ENCODE peak calls at places on chromosomes 5 and 9, in seven cellular contexts. P, K, Q, L, X, U and Y are unnamed samples.

GRCh38 chr5:178215263-178216002 is 11.1 kb downstream of the HNRNPAB start:
- ATAC-seq in P (peak), K (no peak), Q (no peak), L (no peak), X (no peak), U (no peak), Y (no peak)

GRCh38 chr9:92486371-92486770 is 4.1 kb upstream of the ASPN start:
- ATAC-seq in P (no peak), K (no peak), Q (no peak), L (no peak), X (peak), U (no peak), Y (no peak)

GRCh38 chr5:102911973-102912372 is 156.9 kb downstream of the PAM start:
- ATAC-seq in P (no peak), K (peak), Q (no peak), L (no peak), X (no peak), U (no peak), Y (no peak)

GRCh38 chr5:168770036-168770498 is 190.9 kb upstream of the PANK3 start:
- ATAC-seq in P (no peak), K (no peak), Q (no peak), L (no peak), X (no peak), U (no peak), Y (no peak)

GRCh38 chr5:170293273-170293672 is 4.3 kb downstream of the LCP2 start:
- ATAC-seq in P (peak), K (no peak), Q (no peak), L (peak), X (peak), U (peak), Y (peak)

GRCh38 chr5:10355071-10355889 is 1.8 kb downstream of the MARCHF6 start:
- ATAC-seq in P (peak), K (no peak), Q (no peak), L (peak), X (no peak), U (peak), Y (peak)

GRCh38 chr9:34991833-34992375 is 2.4 kb downstream of the DNAJB5 start:
- ATAC-seq in P (no peak), K (peak), Q (no peak), L (no peak), X (no peak), U (no peak), Y (no peak)

GRCh38 chr5:107461770-107462169 is 209.0 kb downstream of the EFNA5 start:
- ATAC-seq in P (no peak), K (no peak), Q (no peak), L (no peak), X (no peak), U (no peak), Y (no peak)

GRCh38 chr5:179762781-179763176 is 30.2 kb downstream of the MAML1 start:
- ATAC-seq in P (no peak), K (peak), Q (no peak), L (no peak), X (no peak), U (no peak), Y (no peak)

GRCh38 chr5:107290780-107291398 is 379.8 kb downstream of the EFNA5 start:
- ATAC-seq in P (no peak), K (no peak), Q (no peak), L (no peak), X (no peak), U (no peak), Y (no peak)

GRCh38 chr9:78029601-78030552 is 1.7 kb downstream of the GNAQ start:
- ATAC-seq in P (peak), K (no peak), Q (no peak), L (peak), X (peak), U (no peak), Y (peak)

GRCh38 chr9:85228111-85228855 is 513.5 kb downstream of the AGTPBP1 start:
- ATAC-seq in P (no peak), K (no peak), Q (no peak), L (no peak), X (no peak), U (no peak), Y (no peak)

GRCh38 chr5:140671472-140672210 is 1.7 kb downstream of the DND1 start:
- ATAC-seq in P (no peak), K (peak), Q (no peak), L (no peak), X (no peak), U (no peak), Y (no peak)